ENCODE peak calls at places on chromosome 16, in seven cellular contexts. I, M, C, R, B, S and L are unnamed samples. For H3K36me3, the result is how much of the 10 kb centered on the place peaks cover.

GRCh38 chr16:54026456-54026855 is 260.1 kb downstream of the IRX3 start:
- DNase-seq in I (no peak), M (no peak), C (no peak), R (no peak), B (no peak), S (no peak), L (no peak)

GRCh38 chr16:62755938-62756337 is 719.7 kb upstream of the CDH8 start:
- DNase-seq in I (no peak), M (no peak), C (no peak), R (no peak), B (no peak), S (no peak), L (no peak)

GRCh38 chr16:87678618-87679017 is 76.3 kb downstream of the JPH3 start:
- DNase-seq in I (no peak), M (no peak), C (no peak), R (no peak), B (no peak), S (no peak), L (no peak)

GRCh38 chr16:74462361-74462760 is 41.1 kb upstream of the CLEC18B start:
- DNase-seq in I (no peak), M (no peak), C (no peak), R (no peak), B (peak), S (no peak), L (no peak)

GRCh38 chr16:48013476-48013875 is 142.3 kb downstream of the ABCC12 start:
- DNase-seq in I (no peak), M (no peak), C (no peak), R (no peak), B (peak), S (no peak), L (no peak)

GRCh38 chr16:67562526-67562917 is at the start of gene CTCF:
- DNase-seq in I (peak), M (peak), C (peak), R (peak), B (peak), S (peak), L (peak)

GRCh38 chr16:53518550-53519416 is 15.8 kb upstream of the AKTIP start:
- DNase-seq in I (peak), M (peak), C (no peak), R (peak), B (no peak), S (no peak), L (peak)

GRCh38 chr16:50505714-50506542 is 42.3 kb upstream of the NKD1 start:
- DNase-seq in I (no peak), M (no peak), C (peak), R (no peak), B (no peak), S (no peak), L (no peak)

GRCh38 chr16:48393843-48394703 is 8.9 kb upstream of the SIAH1 start:
- DNase-seq in I (peak), M (no peak), C (no peak), R (no peak), B (no peak), S (no peak), L (no peak)

GRCh38 chr16:57608462-57609113 is 19.8 kb upstream of the ADGRG1 start:
- DNase-seq in I (no peak), M (no peak), C (no peak), R (no peak), B (no peak), S (no peak), L (no peak)

GRCh38 chr16:2587891-2588565 is 50.2 kb downstream of the PDPK1 start:
- DNase-seq in I (no peak), M (no peak), C (no peak), R (no peak), B (no peak), S (no peak), L (peak)

GRCh38 chr16:88754912-88755744 is 29.9 kb downstream of the PIEZO1 start:
- DNase-seq in I (no peak), M (no peak), C (peak), R (no peak), B (peak), S (no peak), L (no peak)

GRCh38 chr16:66251406-66252160 is 114.9 kb upstream of the CDH5 start:
- DNase-seq in I (no peak), M (no peak), C (no peak), R (no peak), B (no peak), S (no peak), L (no peak)

GRCh38 chr16:1288813-1289479 is 20.5 kb upstream of the UBE2I start:
- DNase-seq in I (no peak), M (no peak), C (peak), R (no peak), B (no peak), S (no peak), L (no peak)

GRCh38 chr16:88781140-88782077 is 3.6 kb downstream of the PIEZO1 start:
- DNase-seq in I (no peak), M (no peak), C (no peak), R (no peak), B (peak), S (no peak), L (peak)

GRCh38 chr16:67395458-67396158 is 2.3 kb upstream of the TPPP3 start:
- DNase-seq in I (no peak), M (no peak), C (no peak), R (no peak), B (no peak), S (no peak), L (no peak)

GRCh38 chr16:86880316-86881117 is 302.2 kb downstream of the FOXL1 start:
- DNase-seq in I (no peak), M (no peak), C (no peak), R (no peak), B (no peak), S (no peak), L (no peak)

GRCh38 chr16:67216612-67217490 is 10.1 kb upstream of the TMEM208 start:
- DNase-seq in I (no peak), M (peak), C (no peak), R (peak), B (no peak), S (no peak), L (no peak)

GRCh38 chr16:15403392-15403995 is 7.9 kb downstream of the MPV17L start:
- DNase-seq in I (no peak), M (no peak), C (peak), R (no peak), B (peak), S (no peak), L (no peak)

GRCh38 chr16:1487395-1488053 is 1.2 kb downstream of the PTX4 start:
- DNase-seq in I (no peak), M (no peak), C (no peak), R (no peak), B (no peak), S (no peak), L (no peak)

GRCh38 chr16:627458-628239 is 3.1 kb upstream of the WFIKKN1 start:
- DNase-seq in I (no peak), M (peak), C (no peak), R (peak), B (peak), S (no peak), L (peak)

GRCh38 chr16:65689726-65690125 is 567.9 kb upstream of the CDH11 start:
- DNase-seq in I (no peak), M (no peak), C (no peak), R (no peak), B (no peak), S (no peak), L (no peak)

GRCh38 chr16:16021020-16021419 is 71.6 kb downstream of the ABCC1 start:
- DNase-seq in I (no peak), M (no peak), C (no peak), R (no peak), B (no peak), S (no peak), L (no peak)

GRCh38 chr16:309476-309875 is 26.5 kb downstream of the PDIA2 start:
- DNase-seq in I (no peak), M (no peak), C (peak), R (no peak), B (no peak), S (no peak), L (no peak)

GRCh38 chr16:67430504-67431076 is 331 bp upstream of the HSD11B2 start:
- DNase-seq in I (no peak), M (peak), C (peak), R (peak), B (peak), S (no peak), L (no peak)

GRCh38 chr16:4386452-4386813 is 14.8 kb downstream of the VASN start:
- DNase-seq in I (no peak), M (no peak), C (no peak), R (no peak), B (no peak), S (no peak), L (no peak)

GRCh38 chr16:25868041-25868600 is 176.4 kb downstream of the HS3ST4 start:
- DNase-seq in I (no peak), M (no peak), C (no peak), R (no peak), B (no peak), S (no peak), L (no peak)
- H3K36me3 ChIP-seq in I (under half), M (under half), C (under half), R (under half), B (under half), S (under half), L (under half)

GRCh38 chr16:73096510-73096909 is 48.6 kb upstream of the ZFHX3 start:
- DNase-seq in I (no peak), M (no peak), C (no peak), R (no peak), B (no peak), S (no peak), L (no peak)
- H3K36me3 ChIP-seq in I (under half), M (under half), C (under half), R (under half), B (under half), S (under half), L (under half)

DNA sequence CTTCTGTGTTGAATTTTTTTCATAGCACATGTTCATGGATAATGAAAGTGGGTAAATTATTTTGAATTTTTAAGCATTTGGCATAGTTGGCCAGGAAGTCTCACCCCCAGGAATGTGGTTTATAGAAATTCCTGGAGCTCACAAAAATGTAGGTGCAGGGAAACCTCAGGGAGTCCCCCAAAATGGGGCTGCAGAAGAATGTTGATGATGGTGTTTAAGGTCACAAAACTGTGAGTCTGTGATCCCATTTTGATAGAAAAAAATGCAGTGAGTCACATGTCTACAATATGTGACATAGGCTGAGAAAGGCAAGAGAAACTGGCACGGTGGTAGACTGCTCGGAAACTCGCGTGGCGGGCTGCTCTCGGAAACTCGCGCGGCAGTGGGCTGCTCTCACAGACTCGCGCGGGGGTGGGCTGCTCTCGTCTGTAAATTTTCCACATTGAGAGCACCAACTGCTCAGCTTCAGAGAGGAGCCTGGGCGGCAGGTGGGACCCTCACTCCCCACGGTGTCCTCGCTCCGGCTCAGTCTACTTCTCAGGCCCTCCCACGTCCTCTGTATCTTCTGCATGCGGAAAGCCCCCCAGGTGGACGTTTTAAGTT is 18.7 kb upstream of the MC1R start:
- DNase-seq in I (no peak), M (no peak), C (no peak), R (no peak), B (no peak), S (no peak), L (no peak)
- H3K36me3 ChIP-seq in I (under half), M (under half), C (under half), R (half or more), B (under half), S (under half), L (under half)

GRCh38 chr16:56372938-56373337 is 52.4 kb downstream of the AMFR start:
- DNase-seq in I (no peak), M (no peak), C (peak), R (no peak), B (peak), S (no peak), L (no peak)
- H3K36me3 ChIP-seq in I (under half), M (under half), C (under half), R (under half), B (under half), S (under half), L (under half)

GRCh38 chr16:17229131-17229530 is 241.6 kb downstream of the XYLT1 start:
- DNase-seq in I (no peak), M (no peak), C (no peak), R (no peak), B (no peak), S (no peak), L (no peak)
- H3K36me3 ChIP-seq in I (under half), M (under half), C (under half), R (under half), B (under half), S (under half), L (under half)

GRCh38 chr16:30491744-30492308 is 19.3 kb downstream of the ITGAL start:
- DNase-seq in I (no peak), M (peak), C (no peak), R (no peak), B (peak), S (no peak), L (no peak)

GRCh38 chr16:30494028-30494427 is 21.5 kb downstream of the ITGAL start:
- DNase-seq in I (no peak), M (no peak), C (no peak), R (no peak), B (no peak), S (no peak), L (no peak)

GRCh38 chr16:30488764-30489595 is 16.4 kb downstream of the ITGAL start:
- DNase-seq in I (no peak), M (peak), C (peak), R (no peak), B (no peak), S (no peak), L (no peak)

GRCh38 chr16:30491229-30491628 is 18.7 kb downstream of the ITGAL start:
- DNase-seq in I (no peak), M (no peak), C (no peak), R (no peak), B (no peak), S (no peak), L (no peak)

GRCh38 chr16:30490210-30490609 is 17.7 kb downstream of the ITGAL start:
- DNase-seq in I (no peak), M (no peak), C (no peak), R (no peak), B (no peak), S (no peak), L (no peak)
- H3K36me3 ChIP-seq in I (under half), M (under half), C (under half), R (under half), B (under half), S (under half), L (half or more)

GRCh38 chr16:28157768-28158535 is 53.8 kb downstream of the XPO6 start:
- DNase-seq in I (no peak), M (no peak), C (no peak), R (no peak), B (no peak), S (no peak), L (no peak)

GRCh38 chr16:28165549-28166046 is 46.2 kb downstream of the XPO6 start:
- DNase-seq in I (no peak), M (no peak), C (no peak), R (no peak), B (no peak), S (no peak), L (no peak)

GRCh38 chr16:28162326-28162877 is 49.4 kb downstream of the XPO6 start:
- DNase-seq in I (no peak), M (no peak), C (no peak), R (no peak), B (no peak), S (no peak), L (no peak)

GRCh38 chr16:28163699-28164584 is 47.8 kb downstream of the XPO6 start:
- DNase-seq in I (no peak), M (no peak), C (no peak), R (no peak), B (no peak), S (no peak), L (no peak)

DNA sequence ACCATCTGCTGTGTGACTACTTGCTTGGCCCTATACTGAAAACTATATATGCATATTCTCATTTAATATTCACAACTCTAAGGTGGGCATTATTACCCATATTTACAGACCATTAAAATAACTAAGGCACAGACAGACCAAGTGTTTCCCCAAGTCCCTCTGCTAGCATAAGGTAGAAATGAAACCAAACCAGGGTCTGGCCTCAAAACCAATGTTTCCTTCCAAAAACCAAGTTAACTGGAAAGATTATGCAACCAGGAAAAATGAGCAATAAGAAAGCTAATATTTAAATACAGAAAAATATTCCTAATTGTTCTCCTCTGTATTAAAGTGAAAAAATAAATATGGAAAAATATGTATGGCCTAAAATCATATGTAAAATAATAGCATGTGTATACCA is 50.1 kb downstream of the XPO6 start:
- DNase-seq in I (no peak), M (no peak), C (no peak), R (no peak), B (no peak), S (no peak), L (no peak)
- H3K36me3 ChIP-seq in I (under half), M (under half), C (under half), R (under half), B (under half), S (under half), L (under half)

GRCh38 chr16:30760160-30760559 is 1.7 kb downstream of the CFAP119 start:
- DNase-seq in I (no peak), M (no peak), C (no peak), R (no peak), B (no peak), S (no peak), L (no peak)

GRCh38 chr16:30761928-30762902 is at the start of the genes CFAP119 and RNF40:
- DNase-seq in I (peak), M (peak), C (peak), R (peak), B (peak), S (peak), L (peak)

GRCh38 chr16:30758988-30759461 is 2.8 kb downstream of the CFAP119 start:
- DNase-seq in I (no peak), M (no peak), C (no peak), R (no peak), B (no peak), S (no peak), L (peak)

GRCh38 chr16:30761427-30761927 is 385 bp downstream of the CFAP119 start:
- DNase-seq in I (no peak), M (no peak), C (peak), R (no peak), B (peak), S (no peak), L (no peak)

GRCh38 chr16:30760577-30761426 is 1.1 kb downstream of the CFAP119 start:
- DNase-seq in I (no peak), M (no peak), C (no peak), R (no peak), B (no peak), S (no peak), L (no peak)
- H3K36me3 ChIP-seq in I (under half), M (under half), C (under half), R (half or more), B (under half), S (under half), L (under half)

DNA sequence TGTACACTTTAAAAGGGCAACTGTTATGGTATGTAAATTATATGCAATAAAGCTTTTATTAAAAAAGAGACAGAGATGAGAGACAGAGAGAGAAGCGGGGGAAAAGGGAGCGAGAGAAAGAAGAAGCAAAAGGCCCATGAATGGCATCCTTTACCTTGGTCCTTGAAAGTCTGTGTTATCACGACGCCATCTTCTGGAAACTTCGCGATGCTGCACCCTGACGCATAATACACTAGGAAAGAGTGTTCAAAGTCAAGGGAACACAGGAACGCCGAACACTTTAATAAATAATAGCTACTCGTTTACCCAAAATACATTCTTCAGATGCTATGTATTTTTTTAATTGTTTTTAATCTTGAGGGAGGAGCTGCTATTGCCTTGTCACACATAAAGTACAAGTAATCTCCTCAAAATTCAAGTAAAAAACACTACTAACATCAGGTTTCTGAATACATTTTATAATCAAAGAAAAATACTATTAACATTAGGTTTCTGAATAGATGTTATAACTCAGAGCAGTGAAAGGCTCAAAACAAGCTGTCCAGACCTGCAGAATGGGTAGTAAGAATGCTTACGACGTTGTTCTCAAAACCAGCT is 23.0 kb upstream of the SLC38A8 start:
- DNase-seq in I (no peak), M (no peak), C (peak), R (peak), B (peak), S (peak), L (no peak)
- H3K36me3 ChIP-seq in I (under half), M (under half), C (under half), R (half or more), B (under half), S (half or more), L (half or more)